ENCODE peak calls at places on chromosomes 13 and 19, in eight cellular contexts. V is GM23338, O is fibroblast of villous mesenchyme, F is neural progenitor cell, W is retinal pigment epithelial cell, Q is HFF-Myc, H is cardiac muscle cell, K is natural killer cell. S is an unnamed sample.
A peak's percentile ranks its signal among the peaks of the same experiment; 100 is the strongest.

GRCh38 chr13:100130092-100130491 is 41.2 kb downstream of the PCCA start:
- DNase-seq in W (no peak), K (no peak), V (peak; percentile 41), F (no peak), H (no peak), Q (no peak), O (no peak), S (no peak)

GRCh38 chr19:36377541-36378178 is 1.3 kb downstream of the ZFP14 start:
- DNase-seq in H (no peak), O (no peak), K (no peak), W (no peak), V (no peak), F (no peak), Q (no peak), S (no peak)

GRCh38 chr13:26482451-26483197 is 74.9 kb upstream of the WASF3 start:
- DNase-seq in Q (peak; percentile 75), K (peak; percentile 36), O (peak; percentile 64), W (no peak), H (peak; percentile 83), F (peak; percentile 72), V (peak; percentile 89), S (no peak)

GRCh38 chr13:113410472-113411201 is 42.7 kb downstream of the ADPRHL1 start:
- DNase-seq in V (no peak), H (no peak), Q (peak; percentile 51), F (no peak), W (peak; percentile 16), O (peak; percentile 80), K (no peak), S (peak; percentile 28)

GRCh38 chr19:43672061-43672679 is 2.2 kb upstream of the PLAUR start:
- DNase-seq in Q (no peak), W (no peak), V (peak; percentile 21), F (peak; percentile 27), K (no peak), O (no peak), H (no peak), S (no peak)

GRCh38 chr19:13834308-13834790 is 39.1 kb downstream of the ZSWIM4 start:
- DNase-seq in O (no peak), V (no peak), Q (no peak), W (no peak), H (peak; percentile 47), K (peak; percentile 35), F (no peak), S (no peak)

GRCh38 chr13:21556051-21556450 is 47.9 kb downstream of the MICU2 start:
- DNase-seq in V (no peak), H (peak; percentile 21), Q (no peak), W (no peak), O (peak; percentile 20), K (no peak), F (no peak), S (no peak)

GRCh38 chr19:10952809-10953208 is 8.0 kb upstream of the SMARCA4 start:
- DNase-seq in O (no peak), K (no peak), Q (no peak), F (no peak), V (no peak), H (no peak), W (no peak), S (no peak)

GRCh38 chr13:113187263-113187669 is 21.2 kb downstream of the PCID2 start:
- DNase-seq in H (peak; percentile 98), O (peak; percentile 97), W (peak; percentile 98), V (no peak), Q (peak; percentile 99), F (no peak), K (no peak), S (peak; percentile 95)

GRCh38 chr19:14772467-14772866 is 5.9 kb downstream of the ADGRE2 start:
- DNase-seq in O (no peak), H (no peak), Q (no peak), F (no peak), K (no peak), W (no peak), V (no peak), S (no peak)

GRCh38 chr19:44776402-44777096 is 1.1 kb upstream of the CBLC start:
- DNase-seq in V (peak; percentile 77), Q (no peak), W (no peak), F (no peak), H (no peak), O (no peak), K (no peak), S (no peak)

GRCh38 chr13:46992383-46992952 is 95.6 kb upstream of the HTR2A start:
- DNase-seq in V (peak; percentile 31), H (peak; percentile 50), K (no peak), Q (no peak), F (peak; percentile 11), W (no peak), O (peak; percentile 23), S (no peak)

GRCh38 chr13:47726394-47726793 is 274.7 kb downstream of the SUCLA2 start:
- DNase-seq in K (no peak), V (no peak), W (no peak), F (no peak), O (no peak), H (no peak), Q (no peak), S (no peak)

GRCh38 chr19:6078068-6078467 is 32.2 kb downstream of the RFX2 start:
- DNase-seq in O (no peak), K (no peak), F (no peak), W (no peak), Q (no peak), V (no peak), H (no peak), S (no peak)

GRCh38 chr13:21583496-21583895 is 20.5 kb downstream of the MICU2 start:
- DNase-seq in F (peak; percentile 65), V (peak; percentile 78), K (no peak), H (peak; percentile 76), Q (peak; percentile 33), O (peak; percentile 42), W (peak; percentile 57), S (no peak)

GRCh38 chr13:38398810-38399493 is 49.3 kb downstream of the UFM1 start:
- DNase-seq in K (no peak), V (no peak), H (peak; percentile 76), W (peak; percentile 33), F (no peak), O (peak; percentile 91), Q (peak; percentile 74), S (peak; percentile 64)

GRCh38 chr19:6728346-6728745 is 7.9 kb upstream of the C3 start:
- DNase-seq in O (no peak), F (no peak), K (no peak), H (no peak), Q (no peak), W (no peak), V (no peak), S (no peak)

GRCh38 chr13:51539887-51540286 is 44.4 kb upstream of the WDFY2 start:
- DNase-seq in H (peak; percentile 34), O (peak; percentile 70), Q (no peak), W (no peak), F (no peak), V (no peak), K (no peak), S (peak; percentile 29)

DNA sequence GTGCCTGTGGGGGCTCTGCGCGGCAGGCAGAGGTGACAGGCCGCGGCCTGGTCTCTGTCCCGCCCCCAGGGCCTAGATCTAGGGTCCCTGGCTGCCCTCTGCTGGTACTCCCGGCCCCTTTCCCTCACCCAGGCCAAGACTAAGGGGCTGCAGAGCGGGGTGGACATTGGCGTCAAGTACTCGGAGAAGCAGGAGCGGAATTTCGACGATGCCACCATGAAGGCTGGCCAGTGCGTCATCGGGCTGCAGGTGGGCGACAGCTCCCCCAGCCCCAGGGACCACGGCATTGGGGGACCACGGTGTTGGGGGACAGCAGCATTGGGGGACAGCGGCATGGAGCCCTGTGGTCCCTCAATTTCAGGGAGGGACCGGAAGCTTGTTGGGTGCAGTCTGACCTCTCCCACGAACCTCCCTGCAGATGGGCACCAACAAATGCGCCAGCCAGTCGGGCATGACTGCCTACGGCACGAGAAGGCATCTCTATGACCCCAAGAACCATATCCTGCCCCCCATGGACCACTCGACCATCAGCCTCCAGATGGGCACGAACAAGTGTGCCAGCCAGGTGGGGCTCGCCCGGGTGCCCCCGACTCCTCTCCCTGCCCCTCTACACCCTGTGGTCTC is 3.8 kb upstream of the ABCA7 start:
- DNase-seq in Q (no peak), V (peak; percentile 71), F (peak; percentile 44), W (no peak), K (no peak), H (no peak), O (no peak), S (no peak)
- TF ChIP-seq CTCF in Q (no peak), V (peak; percentile 36), F (peak; percentile 26), W (peak; percentile 3), K (no peak), H (no peak), O (peak; percentile 23), S (no peak)

DNA sequence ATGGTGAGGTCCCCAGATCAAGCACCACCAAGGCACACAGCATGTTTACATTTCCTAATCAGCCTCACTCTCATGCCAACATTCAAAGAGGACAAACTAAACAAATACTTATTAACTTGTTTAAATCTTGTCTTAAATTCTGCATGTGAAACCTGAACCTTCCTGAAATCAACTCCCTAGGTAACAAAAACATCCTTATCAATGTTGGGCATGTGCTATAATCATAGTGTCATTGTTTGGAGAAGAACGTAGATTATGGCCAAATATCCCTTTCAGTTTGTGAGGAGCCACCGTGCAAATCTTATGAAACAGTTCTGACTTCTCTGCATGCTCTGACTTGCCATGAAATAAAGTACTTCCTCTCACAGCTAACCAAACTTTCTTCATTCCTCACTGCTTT is 123.8 kb downstream of the NDFIP2 start:
- DNase-seq in O (no peak), H (no peak), K (no peak), Q (no peak), W (no peak), F (no peak), V (peak; percentile 6), S (no peak)
- TF ChIP-seq CTCF in O (no peak), H (no peak), K (no peak), Q (no peak), W (no peak), F (no peak), V (no peak), S (no peak)

DNA sequence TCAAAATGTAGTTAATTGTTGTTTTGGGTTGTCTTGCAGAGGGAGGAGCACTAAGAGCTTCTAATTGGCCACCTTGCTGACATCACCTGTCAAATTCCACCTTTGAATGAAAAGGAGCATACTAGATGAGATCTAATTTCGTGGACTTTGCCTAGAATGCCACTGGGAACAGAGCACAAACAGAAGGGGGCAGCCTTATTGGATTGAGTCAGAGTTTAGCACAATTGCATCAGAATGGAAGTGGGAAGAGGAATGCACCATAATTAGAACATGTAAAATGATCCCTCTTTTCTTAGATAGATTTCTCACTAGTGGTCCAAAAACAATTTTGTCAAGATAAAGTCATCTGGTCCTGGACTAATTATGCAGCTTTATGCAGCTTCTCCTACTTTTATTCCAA is 1552.2 kb downstream of the PCDH9 start:
- DNase-seq in W (no peak), F (no peak), K (no peak), Q (no peak), O (peak; percentile 0), V (peak; percentile 34), H (peak; percentile 51), S (no peak)
- TF ChIP-seq CTCF in W (no peak), F (peak; percentile 14), K (no peak), Q (no peak), O (no peak), V (peak; percentile 19), H (peak; percentile 30), S (no peak)

DNA sequence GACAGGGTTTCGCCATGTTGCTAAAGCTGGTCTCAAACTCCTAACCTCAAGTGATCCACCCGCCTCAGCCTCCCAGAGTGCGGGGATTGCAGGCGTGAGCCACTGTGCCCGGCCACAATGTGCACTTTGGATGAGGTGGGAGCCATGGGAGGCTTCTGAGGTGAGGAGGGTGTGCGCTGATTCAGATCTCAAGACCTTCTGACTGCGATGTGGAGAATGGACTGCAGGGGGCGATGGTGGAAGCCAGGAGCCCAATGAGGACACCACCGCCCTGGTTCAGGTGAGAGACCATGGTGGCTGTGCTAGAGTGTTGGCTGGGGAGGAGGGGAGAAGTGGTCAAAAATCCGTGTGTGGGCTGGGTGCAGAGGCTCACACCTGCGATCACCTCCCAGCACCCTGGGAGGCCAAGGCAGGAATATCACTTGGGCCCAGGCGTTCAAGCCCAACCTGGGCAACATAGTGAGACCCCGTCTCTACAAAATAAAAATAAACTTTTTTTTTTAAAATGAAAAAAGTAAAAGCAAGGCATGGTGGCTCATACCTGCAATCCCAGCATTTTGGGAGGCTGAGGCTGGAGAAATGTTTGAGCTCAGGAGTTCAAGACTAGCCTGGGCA is 5.6 kb downstream of the INAFM1 start:
- DNase-seq in Q (no peak), O (no peak), W (no peak), F (peak; percentile 46), K (peak; percentile 38), H (peak; percentile 25), V (peak; percentile 89), S (no peak)
- TF ChIP-seq CTCF in Q (peak; percentile 56), O (peak; percentile 48), W (peak; percentile 53), F (peak; percentile 45), K (peak; percentile 24), H (peak; percentile 54), V (peak; percentile 78), S (peak; percentile 47)